ENCODE peak calls at places on chromosomes 11 and 22, in four cellular contexts. Z is lung; U is CD4-positive, alpha-beta T cell; V is CD8-positive, alpha-beta memory T cell. F is an unnamed sample.

GRCh38 chr22:44446483-44446882 is 51.5 kb downstream of the RTL6 start:
- DNase-seq in Z (no peak), U (no peak), V (no peak), F (no peak)

GRCh38 chr11:96188625-96189006 is 154.4 kb downstream of the MAML2 start:
- DNase-seq in Z (no peak), V (no peak), U (no peak), F (no peak)

GRCh38 chr11:44727373-44728084 is 767 bp downstream of the TSPAN18 start:
- DNase-seq in Z (peak; percentile 71), U (peak; percentile 70), V (peak; percentile 75), F (peak; percentile 89)

GRCh38 chr11:75633409-75634011 is 35.3 kb downstream of the MAP6 start:
- DNase-seq in V (no peak), Z (no peak), U (no peak), F (peak; percentile 85)

GRCh38 chr22:29071261-29072045 is 1.4 kb upstream of the KREMEN1 start:
- DNase-seq in Z (no peak), V (peak; percentile 14), U (no peak), F (peak; percentile 82)

GRCh38 chr11:12547953-12548650 is 126.1 kb upstream of the TEAD1 start:
- DNase-seq in V (no peak), U (no peak), Z (no peak), F (no peak)

GRCh38 chr11:95044010-95044409 is 5.2 kb upstream of the KDM4F start:
- DNase-seq in V (no peak), U (no peak), Z (no peak), F (no peak)

GRCh38 chr11:16226245-16226644 is 130.1 kb downstream of the SOX6 start:
- DNase-seq in V (no peak), U (no peak), Z (no peak), F (no peak)

GRCh38 chr11:126317681-126318641 is 14.1 kb downstream of the DCPS start:
- DNase-seq in U (no peak), Z (peak; percentile 55), V (peak; percentile 34), F (no peak)

GRCh38 chr22:24146190-24146616 is 35.1 kb upstream of the SUSD2 start:
- DNase-seq in Z (peak; percentile 82), V (peak; percentile 44), U (peak; percentile 46), F (peak; percentile 77)

GRCh38 chr11:120054753-120055045 is 83.2 kb downstream of the TRIM29 start:
- DNase-seq in V (no peak), Z (no peak), U (no peak), F (no peak)

GRCh38 chr22:50175191-50175461 is 4.6 kb downstream of the PANX2 start:
- DNase-seq in V (no peak), U (no peak), Z (no peak), F (no peak)

GRCh38 chr22:19709063-19709769 is 5.1 kb upstream of the SEPTIN5 start:
- DNase-seq in U (no peak), Z (no peak), V (no peak), F (no peak)

GRCh38 chr11:85663080-85663729 is 1.7 kb downstream of the CREBZF start:
- DNase-seq in V (no peak), Z (no peak), U (no peak), F (no peak)

GRCh38 chr22:40326905-40327735 is 19.2 kb upstream of the ADSL start:
- DNase-seq in Z (no peak), U (no peak), V (peak; percentile 63), F (no peak)

GRCh38 chr11:102244681-102245409 is 72.4 kb upstream of the BIRC3 start:
- DNase-seq in V (no peak), U (no peak), Z (no peak), F (no peak)

GRCh38 chr11:74932797-74933196 is 16.1 kb downstream of the XRRA1 start:
- DNase-seq in V (no peak), U (no peak), Z (no peak), F (no peak)

GRCh38 chr22:48371391-48371790 is 1456.3 kb downstream of the BRD1 start:
- DNase-seq in U (no peak), Z (no peak), V (no peak), F (no peak)

GRCh38 chr11:111976614-111977140 is 39.5 kb downstream of the DIXDC1 start:
- DNase-seq in Z (no peak), U (no peak), V (no peak), F (no peak)

GRCh38 chr11:17703951-17704350 is 15.4 kb upstream of the MYOD1 start:
- DNase-seq in Z (no peak), V (no peak), U (no peak), F (peak; percentile 6)

GRCh38 chr11:111793863-111794262 is 27.7 kb upstream of the PPP2R1B start:
- DNase-seq in U (no peak), V (no peak), Z (no peak), F (no peak)

GRCh38 chr11:93537022-93537421 is 6.2 kb downstream of the SMCO4 start:
- DNase-seq in V (no peak), Z (no peak), U (no peak), F (no peak)

GRCh38 chr11:8373519-8374432 is 110.1 kb upstream of the LMO1 start:
- DNase-seq in U (no peak), V (no peak), Z (no peak), F (no peak)

GRCh38 chr22:19844423-19845368 is 10.0 kb downstream of the GNB1L start:
- DNase-seq in Z (peak; percentile 59), V (peak; percentile 41), U (no peak), F (no peak)

GRCh38 chr11:12864316-12865156 is 144.6 kb upstream of the RASSF10 start:
- DNase-seq in V (no peak), Z (no peak), U (no peak), F (no peak)

GRCh38 chr11:98155696-98156095 is 865.1 kb upstream of the CNTN5 start:
- DNase-seq in U (no peak), V (no peak), Z (no peak), F (no peak)
- H3K9me3 ChIP-seq in U (peaks cover 4% of the 10 kb centered on the region), V (no peaks in the 10 kb centered on the region), Z (no peaks in the 10 kb centered on the region), F (peaks cover 11% of the 10 kb centered on the region)

GRCh38 chr11:116422556-116422955 is 350.2 kb downstream of the BUD13 start:
- DNase-seq in Z (no peak), V (no peak), U (no peak), F (no peak)
- H3K27me3 ChIP-seq in Z (no peaks in the 10 kb centered on the region), V (no peaks in the 10 kb centered on the region), U (no peaks in the 10 kb centered on the region), F (no peaks in the 10 kb centered on the region)

DNA sequence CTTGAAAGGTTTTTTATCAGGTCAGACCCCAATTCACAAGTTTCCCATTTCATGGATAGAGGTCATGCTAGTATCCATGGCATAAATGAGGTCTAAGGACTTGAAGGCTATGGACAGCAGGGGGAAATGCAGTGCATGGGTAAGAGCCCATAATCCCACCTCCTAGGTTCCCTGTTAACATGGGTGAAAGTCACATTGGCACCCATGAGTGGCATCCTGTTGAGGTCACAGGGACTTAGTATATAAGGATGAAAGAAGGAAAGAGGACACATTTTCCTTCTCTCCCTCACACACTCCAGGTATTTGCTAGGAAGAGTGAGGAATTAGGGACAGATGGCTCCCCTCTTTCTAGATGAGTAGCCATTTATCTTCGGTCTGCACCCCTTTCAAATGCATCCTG is 9.4 kb upstream of the GLYAT start:
- DNase-seq in Z (no peak), V (no peak), U (no peak), F (no peak)
- H3K9me3 ChIP-seq in Z (peaks cover 3% of the 10 kb centered on the region), V (no peaks in the 10 kb centered on the region), U (peaks cover 11% of the 10 kb centered on the region), F (peaks cover 4% of the 10 kb centered on the region)

DNA sequence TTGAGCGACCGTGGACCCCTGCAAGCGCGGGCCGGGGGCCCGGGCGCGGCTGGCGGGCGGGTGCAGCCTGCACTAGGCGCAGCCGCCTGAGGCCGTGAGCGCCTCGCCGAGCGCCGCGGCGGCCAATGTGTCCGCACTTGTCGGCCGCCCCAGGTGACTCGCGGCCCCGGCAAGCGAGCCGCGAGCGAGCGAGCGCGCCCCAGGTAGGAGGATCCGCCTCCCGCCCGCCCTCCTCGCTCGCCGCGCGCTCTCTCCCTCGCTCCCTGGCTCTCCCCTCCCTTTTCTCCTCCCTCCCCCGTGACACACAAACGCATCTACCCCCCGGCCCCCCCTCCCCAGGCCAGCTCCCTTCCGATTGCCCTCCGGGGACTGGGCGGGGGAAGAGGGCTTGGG is at the start of gene WNT7B:
- DNase-seq in Z (peak; percentile 66), V (no peak), U (no peak), F (no peak)
- H3K27me3 ChIP-seq in Z (peaks cover 6% of the 10 kb centered on the region), V (peaks cover 30% of the 10 kb centered on the region), U (peaks cover 51% of the 10 kb centered on the region), F (peaks cover 6% of the 10 kb centered on the region)

GRCh38 chr11:103794262-103794661 is 242.2 kb upstream of the DDI1 start:
- DNase-seq in U (no peak), Z (no peak), V (no peak), F (no peak)

GRCh38 chr11:103792981-103793468 is 243.4 kb upstream of the DDI1 start:
- DNase-seq in V (no peak), Z (no peak), U (no peak), F (no peak)

DNA sequence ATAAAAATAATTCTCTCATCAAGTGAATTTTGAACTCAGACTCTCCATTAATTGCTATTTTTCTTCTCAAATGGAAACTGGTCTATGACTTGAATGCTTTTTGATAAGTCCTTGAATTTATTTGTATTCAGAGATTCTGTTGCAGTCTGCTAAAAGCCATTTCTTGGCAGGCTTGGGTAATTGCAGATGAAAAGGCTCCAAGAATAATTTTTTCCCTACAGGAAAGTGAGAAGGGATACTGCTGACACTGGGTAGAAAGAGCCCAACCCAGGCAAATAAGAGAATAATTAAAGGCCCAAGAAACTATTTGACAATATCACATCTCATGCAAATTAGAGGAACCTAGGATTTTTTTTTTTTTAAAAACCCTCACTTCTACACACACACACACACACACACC is 246.5 kb upstream of the DDI1 start:
- DNase-seq in V (no peak), U (no peak), Z (no peak), F (no peak)
- H3K9me3 ChIP-seq in V (no peaks in the 10 kb centered on the region), U (no peaks in the 10 kb centered on the region), Z (no peaks in the 10 kb centered on the region), F (peaks cover 17% of the 10 kb centered on the region)

GRCh38 chr22:37413546-37413945 is 13.7 kb downstream of the ELFN2 start:
- DNase-seq in Z (no peak), U (no peak), V (no peak), F (no peak)
- H3K27me3 ChIP-seq in Z (no peaks in the 10 kb centered on the region), U (peaks cover 16% of the 10 kb centered on the region), V (peaks cover 4% of the 10 kb centered on the region), F (no peaks in the 10 kb centered on the region)

GRCh38 chr11:99098258-99098657 is 77.5 kb downstream of the CNTN5 start:
- DNase-seq in V (no peak), U (no peak), Z (no peak), F (no peak)

GRCh38 chr11:99098751-99099150 is 78.0 kb downstream of the CNTN5 start:
- DNase-seq in U (no peak), Z (no peak), V (no peak), F (no peak)
- H3K9me3 ChIP-seq in U (no peaks in the 10 kb centered on the region), Z (no peaks in the 10 kb centered on the region), V (no peaks in the 10 kb centered on the region), F (no peaks in the 10 kb centered on the region)

GRCh38 chr22:22150457-22150856 is 94.1 kb upstream of the VPREB1 start:
- DNase-seq in Z (no peak), U (no peak), V (no peak), F (no peak)
- H3K27me3 ChIP-seq in Z (no peaks in the 10 kb centered on the region), U (peaks cover 33% of the 10 kb centered on the region), V (peaks cover 20% of the 10 kb centered on the region), F (no peaks in the 10 kb centered on the region)